ENCODE peak calls at places on chromosomes 3 and 15, in six cellular contexts. R is body of pancreas, Q is spleen, U is transverse colon, A is heart right ventricle, I is colonic mucosa. D is an unnamed sample.
A peak's percentile ranks its signal among the peaks of the same experiment; 100 is the strongest.

GRCh38 chr3:14297305-14297704 is 105.1 kb upstream of the SLC6A6 start:
- DNase-seq in R (no peak), Q (no peak), U (no peak), A (no peak), I (no peak), D (no peak)

GRCh38 chr3:133393204-133393603 is 6.7 kb upstream of the BFSP2 start:
- DNase-seq in R (no peak), Q (no peak), U (no peak), A (no peak), I (no peak), D (no peak)

GRCh38 chr3:17433866-17434265 is 308.6 kb downstream of the TBC1D5 start:
- DNase-seq in R (no peak), Q (no peak), U (no peak), A (no peak), I (no peak), D (no peak)

GRCh38 chr3:124838963-124839362 is 48.2 kb downstream of the ITGB5 start:
- DNase-seq in R (no peak), Q (no peak), U (no peak), A (no peak), I (no peak), D (no peak)

GRCh38 chr3:100020876-100021644 is 93.2 kb downstream of the FILIP1L start:
- DNase-seq in R (no peak), Q (peak; percentile 24), U (no peak), A (no peak), I (no peak), D (no peak)

GRCh38 chr15:69727257-69727924 is 274.8 kb downstream of the RPLP1 start:
- DNase-seq in R (no peak), Q (no peak), U (no peak), A (no peak), I (no peak), D (no peak)

GRCh38 chr15:48143856-48144255 is 23.1 kb downstream of the SLC24A5 start:
- DNase-seq in R (no peak), Q (no peak), U (no peak), A (no peak), I (no peak), D (no peak)

GRCh38 chr3:177693596-177693995 is 496.3 kb upstream of the TBL1XR1 start:
- DNase-seq in R (no peak), Q (no peak), U (no peak), A (no peak), I (no peak), D (no peak)

GRCh38 chr15:74384566-74385441 is 17.4 kb upstream of the CYP11A1 start:
- DNase-seq in R (no peak), Q (peak; percentile 94), U (peak; percentile 58), A (no peak), I (no peak), D (no peak)

GRCh38 chr3:32249184-32249782 is 10.8 kb downstream of the CMTM8 start:
- DNase-seq in R (no peak), Q (no peak), U (no peak), A (no peak), I (no peak), D (no peak)

GRCh38 chr3:177367783-177368182 is 170.5 kb upstream of the TBL1XR1 start:
- DNase-seq in R (no peak), Q (no peak), U (no peak), A (no peak), I (no peak), D (no peak)

GRCh38 chr3:127052121-127052561 is 69.2 kb downstream of the PLXNA1 start:
- DNase-seq in R (peak; percentile 43), Q (peak; percentile 76), U (peak; percentile 72), A (peak; percentile 35), I (peak; percentile 69), D (peak; percentile 80)

GRCh38 chr15:101127503-101128076 is 124.3 kb downstream of the CHSY1 start:
- DNase-seq in R (peak; percentile 62), Q (peak; percentile 88), U (peak; percentile 75), A (peak; percentile 86), I (peak; percentile 68), D (peak; percentile 75)

GRCh38 chr15:57567909-57568308 is 23.8 kb upstream of the MYZAP start:
- DNase-seq in R (no peak), Q (no peak), U (no peak), A (no peak), I (no peak), D (no peak)

GRCh38 chr3:115062412-115062956 is 84.6 kb downstream of the ZBTB20 start:
- DNase-seq in R (no peak), Q (no peak), U (no peak), A (no peak), I (no peak), D (no peak)

GRCh38 chr3:53776494-53777101 is 69.6 kb downstream of the CHDH start:
- DNase-seq in R (peak; percentile 36), Q (no peak), U (no peak), A (no peak), I (no peak), D (no peak)

GRCh38 chr15:74277245-74277644 is 41.1 kb downstream of the CCDC33 start:
- DNase-seq in R (no peak), Q (no peak), U (no peak), A (no peak), I (no peak), D (no peak)

GRCh38 chr3:39911465-39912309 is 102.3 kb downstream of the MYRIP start:
- DNase-seq in R (peak; percentile 65), Q (no peak), U (no peak), A (peak; percentile 15), I (no peak), D (no peak)

GRCh38 chr3:120059081-120059864 is 35.0 kb downstream of the GSK3B start:
- DNase-seq in R (no peak), Q (no peak), U (no peak), A (no peak), I (no peak), D (no peak)

GRCh38 chr3:120052685-120053084 is 41.6 kb downstream of the GSK3B start:
- DNase-seq in R (no peak), Q (no peak), U (no peak), A (no peak), I (no peak), D (no peak)

GRCh38 chr3:120052225-120052624 is 42.0 kb downstream of the GSK3B start:
- DNase-seq in R (no peak), Q (no peak), U (no peak), A (no peak), I (no peak), D (no peak)

GRCh38 chr3:120057626-120058025 is 36.6 kb downstream of the GSK3B start:
- DNase-seq in R (no peak), Q (no peak), U (no peak), A (no peak), I (no peak), D (no peak)

DNA sequence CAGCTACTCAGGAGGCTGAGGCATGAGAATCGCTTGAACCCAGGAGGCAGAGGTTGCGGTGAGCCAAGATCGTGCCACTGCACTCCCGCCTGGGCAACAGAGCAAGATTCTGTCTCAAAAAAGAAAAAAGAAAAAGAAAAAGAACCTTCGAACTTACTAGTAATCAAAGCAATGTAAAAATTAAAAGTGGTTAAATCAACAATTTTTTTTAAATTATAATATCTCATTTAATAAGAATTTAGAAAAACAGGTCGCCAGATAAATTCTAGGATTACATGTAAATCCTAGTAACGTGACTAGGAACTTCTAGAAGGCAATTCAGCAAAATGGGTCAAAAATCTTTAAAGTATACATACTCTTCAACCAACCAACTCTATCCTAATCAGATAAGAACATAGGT is 37.2 kb downstream of the GSK3B start:
- DNase-seq in R (no peak), Q (no peak), U (no peak), A (no peak), I (no peak), D (no peak)
- H3K27ac ChIP-seq in R (no peak overlapping the region), Q (no peak overlapping the region), U (no peak overlapping the region), A (no peak overlapping the region), I (no peak overlapping the region), D (no peak overlapping the region)

DNA sequence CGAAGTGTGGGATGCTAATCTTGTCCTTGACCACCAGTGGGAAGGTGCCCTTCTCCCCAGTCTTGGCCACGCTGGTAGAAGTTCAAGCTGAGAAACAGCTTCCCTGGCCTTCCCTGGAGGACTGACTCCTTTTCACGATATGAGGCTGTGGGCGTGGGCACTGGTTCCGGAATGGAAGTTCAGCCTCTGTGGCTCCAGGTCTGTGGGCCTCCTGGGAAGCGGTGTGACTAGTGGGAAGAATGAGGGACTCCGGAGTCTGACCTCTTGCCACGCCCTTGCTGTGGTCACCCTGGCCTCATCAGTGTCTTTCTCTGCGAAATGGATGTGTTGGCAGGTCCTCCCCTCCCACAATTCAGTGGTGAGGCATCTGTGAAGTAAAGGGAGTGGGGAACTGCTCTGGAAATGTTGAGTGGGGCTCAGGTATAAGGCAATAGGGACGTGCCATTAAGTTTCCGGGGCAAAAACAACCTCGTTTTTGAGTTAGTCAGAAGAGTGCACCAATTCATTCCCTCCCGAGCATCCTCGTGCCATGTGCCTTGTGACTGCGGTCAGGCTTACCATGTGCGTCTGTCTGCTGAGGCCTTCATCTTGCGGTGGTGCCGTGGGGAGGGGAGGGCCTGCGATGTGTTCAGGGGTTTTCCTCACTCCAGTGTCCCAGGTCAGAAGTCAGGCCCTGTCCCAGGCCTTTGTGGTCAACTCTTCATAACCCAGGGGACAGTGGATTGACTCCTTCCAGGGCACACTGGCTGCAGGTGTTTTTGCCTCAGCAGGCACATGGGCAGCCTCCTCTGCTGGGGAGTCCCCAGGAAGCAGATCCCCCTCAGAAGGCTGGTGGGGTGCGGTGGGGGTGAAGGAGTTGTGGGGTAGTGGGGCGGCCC is 11.8 kb upstream of the SEC13 start:
- DNase-seq in R (no peak), Q (peak; percentile 61), U (no peak), A (no peak), I (no peak), D (peak; percentile 8)
- H3K36me3 ChIP-seq in R (no peaks in the 10 kb centered on the region), Q (no peaks in the 10 kb centered on the region), U (no peaks in the 10 kb centered on the region), A (no peaks in the 10 kb centered on the region), I (no peaks in the 10 kb centered on the region), D (no peaks in the 10 kb centered on the region)

DNA sequence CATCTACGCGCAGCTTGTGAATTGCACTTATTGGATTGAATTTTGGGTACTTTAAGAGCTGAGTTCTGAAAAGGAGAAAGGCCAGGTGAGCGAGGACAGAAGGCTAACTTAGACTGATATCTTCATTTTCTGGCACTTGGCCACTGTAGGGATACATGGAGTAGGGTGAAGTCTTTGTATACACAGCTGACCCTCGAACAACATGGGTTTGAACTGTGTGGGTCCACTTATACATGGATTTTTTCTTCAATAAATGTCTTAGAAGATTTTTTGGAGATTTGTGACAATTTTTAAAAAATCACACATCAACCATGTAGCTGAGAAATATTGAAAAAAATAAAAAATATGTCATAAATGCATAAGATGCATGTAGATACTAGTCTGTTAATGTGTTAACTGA is 18.3 kb downstream of the PTPRG start:
- DNase-seq in R (no peak), Q (no peak), U (no peak), A (no peak), I (no peak), D (no peak)
- TF ChIP-seq CTCF in R (no peak), Q (no peak), U (no peak), A (no peak), I (no peak), D (no peak)

GRCh38 chr15:66945842-66946241 is 119.6 kb upstream of the SMAD3 start:
- DNase-seq in R (no peak), Q (no peak), U (no peak), A (no peak), I (no peak), D (no peak)

GRCh38 chr15:66944121-66944520 is 121.3 kb upstream of the SMAD3 start:
- DNase-seq in R (no peak), Q (no peak), U (no peak), A (no peak), I (no peak), D (no peak)

GRCh38 chr15:66943456-66944095 is 121.8 kb upstream of the SMAD3 start:
- DNase-seq in R (no peak), Q (no peak), U (peak; percentile 62), A (no peak), I (peak; percentile 57), D (no peak)

GRCh38 chr15:66946578-66947164 is 118.7 kb upstream of the SMAD3 start:
- DNase-seq in R (peak; percentile 76), Q (peak; percentile 91), U (peak; percentile 78), A (peak; percentile 60), I (peak; percentile 73), D (peak; percentile 68)

GRCh38 chr15:66945286-66945685 is 120.1 kb upstream of the SMAD3 start:
- DNase-seq in R (no peak), Q (no peak), U (no peak), A (no peak), I (no peak), D (no peak)
- H3K27ac ChIP-seq in R (no peak overlapping the region), Q (no peak overlapping the region), U (no peak overlapping the region), A (no peak overlapping the region), I (no peak overlapping the region), D (no peak overlapping the region)

D was measured in left ventricle myocardium inferior.